ENCODE peak calls at places on chromosomes 13 and 19, in five cellular contexts. C is bronchial epithelial cell, U is fibroblast of pulmonary artery, K is lower leg skin, I is heart right ventricle. L is an unnamed sample.

GRCh38 chr13:50236898-50237318 is 221.7 kb downstream of the KCNRG start:
- DNase-seq in C (no peak), U (peak), K (no peak), I (no peak), L (no peak)

GRCh38 chr19:51166846-51167490 is 24.9 kb downstream of the SIGLEC7 start:
- DNase-seq in C (no peak), U (no peak), K (no peak), I (no peak), L (no peak)

GRCh38 chr19:49020931-49021895 is 2.9 kb downstream of the CGB3 start:
- DNase-seq in C (no peak), U (no peak), K (no peak), I (no peak), L (no peak)

GRCh38 chr19:5083547-5083965 is 114.6 kb downstream of the KDM4B start:
- DNase-seq in C (no peak), U (peak), K (peak), I (no peak), L (no peak)

GRCh38 chr13:114025432-114026127 is 51.7 kb upstream of the C13orf46 start:
- DNase-seq in C (no peak), U (peak), K (no peak), I (peak), L (no peak)

GRCh38 chr19:11279505-11280236 is 16.3 kb upstream of the TSPAN16 start:
- DNase-seq in C (no peak), U (peak), K (no peak), I (no peak), L (no peak)

GRCh38 chr13:32535140-32535539 is 3.5 kb downstream of the N4BP2L2 start:
- DNase-seq in C (no peak), U (no peak), K (no peak), I (no peak), L (no peak)

GRCh38 chr19:53909471-53910169 is 542 bp downstream of the CACNG7 start:
- DNase-seq in C (no peak), U (no peak), K (no peak), I (no peak), L (no peak)

GRCh38 chr13:94128430-94128829 is 351.1 kb downstream of the DCT start:
- DNase-seq in C (no peak), U (peak), K (no peak), I (no peak), L (no peak)

GRCh38 chr13:55602784-55603183 is 1537.9 kb upstream of the PRR20A start:
- DNase-seq in C (no peak), U (no peak), K (no peak), I (no peak), L (no peak)

GRCh38 chr13:32409561-32410440 is 18.1 kb downstream of the N4BP2L1 start:
- DNase-seq in C (peak), U (peak), K (no peak), I (peak), L (no peak)

GRCh38 chr19:42420055-42420544 is 7.1 kb downstream of the LIPE start:
- DNase-seq in C (peak), U (peak), K (no peak), I (peak), L (no peak)

GRCh38 chr19:6662692-6663091 is 7.3 kb downstream of the TNFSF14 start:
- DNase-seq in C (no peak), U (no peak), K (no peak), I (no peak), L (no peak)

GRCh38 chr13:50130686-50131051 is 115.4 kb downstream of the KCNRG start:
- DNase-seq in C (peak), U (peak), K (peak), I (no peak), L (no peak)

GRCh38 chr13:33125821-33126570 is 109.8 kb downstream of the KL start:
- DNase-seq in C (peak), U (peak), K (peak), I (peak), L (no peak)

GRCh38 chr19:17915940-17916593 is 16.7 kb upstream of the CCDC124 start:
- DNase-seq in C (peak), U (no peak), K (no peak), I (no peak), L (no peak)

GRCh38 chr13:45219123-45219891 is 18.5 kb upstream of the KCTD4 start:
- DNase-seq in C (no peak), U (no peak), K (no peak), I (no peak), L (no peak)

GRCh38 chr13:111046590-111047141 is 68.4 kb upstream of the ARHGEF7 start:
- DNase-seq in C (no peak), U (peak), K (peak), I (no peak), L (no peak)
- TF ChIP-seq CTCF in C (peak), U (peak), K (no peak), I (peak), L (no peak)

GRCh38 chr13:111492341-111492945 is 172.0 kb downstream of the TEX29 start:
- DNase-seq in C (no peak), U (no peak), K (peak), I (no peak), L (no peak)

GRCh38 chr13:111491659-111492058 is 171.2 kb downstream of the TEX29 start:
- DNase-seq in C (no peak), U (no peak), K (peak), I (no peak), L (no peak)

GRCh38 chr13:111493468-111493867 is 173.0 kb downstream of the TEX29 start:
- DNase-seq in C (no peak), U (no peak), K (peak), I (no peak), L (no peak)

GRCh38 chr13:111494641-111495040 is 174.2 kb downstream of the TEX29 start:
- DNase-seq in C (no peak), U (no peak), K (peak), I (no peak), L (no peak)

GRCh38 chr13:111492958-111493357 is 172.5 kb downstream of the TEX29 start:
- DNase-seq in C (no peak), U (no peak), K (no peak), I (no peak), L (no peak)
- TF ChIP-seq CTCF in C (no peak), U (no peak), K (no peak), I (no peak), L (no peak)

GRCh38 chr13:67351915-67352314 is 121.8 kb upstream of the PCDH9 start:
- DNase-seq in C (peak), U (peak), K (no peak), I (no peak), L (no peak)
- TF ChIP-seq CTCF in C (no peak), U (no peak), K (no peak), I (no peak), L (no peak)

GRCh38 chr19:27746691-27747380 is 1466.1 kb downstream of the UQCRFS1 start:
- DNase-seq in C (peak), U (peak), K (peak), I (peak), L (no peak)
- TF ChIP-seq CTCF in C (no peak), U (peak), K (no peak), I (peak), L (no peak)

GRCh38 chr19:3879656-3880055 is 829 bp upstream of the ATCAY start:
- DNase-seq in C (no peak), U (no peak), K (no peak), I (no peak), L (no peak)
- TF ChIP-seq CTCF in C (no peak), U (no peak), K (no peak), I (no peak), L (peak)

DNA sequence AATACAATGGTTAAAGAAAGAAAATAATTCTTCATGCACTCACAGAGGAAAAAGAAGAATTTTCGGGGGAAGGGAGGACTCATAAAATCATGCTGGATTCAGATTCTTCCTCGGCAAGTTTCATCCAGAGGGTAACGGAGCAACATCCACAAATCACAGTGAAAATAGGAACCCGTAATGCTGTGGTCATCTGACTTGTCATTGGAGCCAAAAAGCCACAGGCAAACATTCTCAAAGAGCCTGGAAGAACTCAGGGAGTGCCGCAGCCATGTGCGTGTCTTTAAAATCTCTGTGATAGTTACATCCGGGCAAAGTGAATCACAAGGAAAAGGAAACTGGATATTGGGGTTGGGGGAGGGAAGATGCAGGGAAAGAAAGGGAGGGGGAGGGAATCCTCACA is 33.0 kb upstream of the VSTM2B start:
- DNase-seq in C (no peak), U (no peak), K (no peak), I (no peak), L (no peak)
- TF ChIP-seq CTCF in C (no peak), U (no peak), K (no peak), I (no peak), L (no peak)

GRCh38 chr19:38700933-38701454 is 43.3 kb downstream of the CAPN12 start:
- DNase-seq in C (no peak), U (no peak), K (no peak), I (no peak), L (no peak)
- TF ChIP-seq CTCF in C (no peak), U (no peak), K (no peak), I (no peak), L (no peak)

GRCh38 chr13:20672772-20673171 is 30.7 kb upstream of the IL17D start:
- DNase-seq in C (peak), U (peak), K (no peak), I (no peak), L (no peak)

GRCh38 chr13:20680416-20681080 is 23.0 kb upstream of the IL17D start:
- DNase-seq in C (no peak), U (no peak), K (no peak), I (no peak), L (no peak)

GRCh38 chr13:20679879-20680278 is 23.6 kb upstream of the IL17D start:
- DNase-seq in C (peak), U (no peak), K (no peak), I (no peak), L (no peak)

GRCh38 chr13:20673711-20674110 is 29.8 kb upstream of the IL17D start:
- DNase-seq in C (no peak), U (no peak), K (no peak), I (no peak), L (no peak)

DNA sequence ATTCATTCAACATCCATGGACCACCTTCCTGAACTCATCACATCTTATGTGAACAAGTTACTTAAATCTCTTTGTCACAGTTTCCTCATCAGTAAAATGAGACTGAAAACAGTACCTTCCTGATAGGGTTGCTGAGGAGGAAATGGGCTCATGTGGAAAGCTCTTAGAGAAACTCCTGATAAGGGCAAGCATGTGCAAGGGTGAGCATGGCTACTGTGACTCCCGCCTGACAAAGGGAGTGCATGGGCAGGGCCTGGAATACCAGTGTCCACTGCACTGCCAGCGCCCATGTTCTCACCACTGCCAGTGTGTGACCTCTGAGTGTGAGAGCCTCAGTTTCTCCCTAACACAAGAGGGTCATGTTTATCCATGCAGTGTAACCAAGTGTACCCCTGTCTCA is 27.3 kb upstream of the IL17D start:
- DNase-seq in C (no peak), U (no peak), K (no peak), I (no peak), L (no peak)
- TF ChIP-seq CTCF in C (no peak), U (no peak), K (no peak), I (no peak), L (no peak)